ENCODE peak calls at places on chromosomes 1 and 21, in ten cellular contexts. M is IMR-90, W is NB4, N is sigmoid colon, K is endothelial cell of umbilical vein, L is suprapubic skin, Z is transverse colon, C is heart left ventricle, A is HCT116, S is A549. B is an unnamed sample.

GRCh38 chr1:77271851-77272250 is 10.0 kb upstream of the AK5 start:
- DNase-seq in C (no peak), M (peak), Z (no peak), W (no peak), N (no peak), K (peak), A (no peak), L (no peak), S (no peak), B (no peak)

GRCh38 chr1:182552527-182552926 is 36.5 kb downstream of the RNASEL start:
- DNase-seq in N (no peak), W (no peak), S (no peak), Z (no peak), M (peak), C (no peak), K (no peak), A (no peak), L (no peak), B (no peak)

GRCh38 chr1:9653195-9653782 is 1.8 kb downstream of the PIK3CD start:
- DNase-seq in S (no peak), Z (no peak), K (no peak), W (peak), M (no peak), C (no peak), N (no peak), A (no peak), L (no peak), B (no peak)

GRCh38 chr1:31955917-31956736 is 18.0 kb upstream of the PTP4A2 start:
- DNase-seq in N (peak), A (peak), W (peak), K (peak), Z (peak), C (peak), L (peak), M (peak), S (peak), B (peak)

GRCh38 chr1:113686891-113687624 is 72.2 kb downstream of the PHTF1 start:
- DNase-seq in A (no peak), W (no peak), C (no peak), N (no peak), M (peak), S (no peak), K (no peak), L (no peak), Z (no peak), B (no peak)

GRCh38 chr1:215273838-215274516 is 191.4 kb downstream of the KCNK2 start:
- DNase-seq in Z (no peak), W (no peak), N (no peak), A (peak), K (peak), S (no peak), M (peak), C (no peak), L (no peak), B (no peak)

GRCh38 chr21:9753943-9754342 is 767.4 kb upstream of the TPTE start:
- DNase-seq in L (no peak), K (no peak), M (no peak), C (no peak), A (no peak), Z (no peak), W (no peak), S (no peak), N (no peak), B (peak)

GRCh38 chr1:218201004-218201403 is 84.1 kb upstream of the RRP15 start:
- DNase-seq in M (peak), K (no peak), A (no peak), L (no peak), N (no peak), C (no peak), S (no peak), W (no peak), Z (no peak), B (no peak)

GRCh38 chr1:227914801-227915563 is 32.8 kb downstream of the WNT9A start:
- DNase-seq in W (no peak), Z (no peak), A (no peak), S (no peak), L (no peak), N (no peak), C (peak), M (no peak), K (no peak), B (no peak)

GRCh38 chr1:19397217-19397945 is 85.3 kb downstream of the SLC66A1 start:
- DNase-seq in C (no peak), L (no peak), W (no peak), A (no peak), Z (no peak), N (no peak), M (no peak), S (no peak), K (no peak), B (no peak)

GRCh38 chr1:186255286-186255685 is 119.8 kb downstream of the TPR start:
- DNase-seq in A (no peak), N (no peak), W (no peak), S (no peak), M (no peak), Z (no peak), C (no peak), K (peak), L (no peak), B (no peak)

GRCh38 chr1:78918157-78918556 is 88.4 kb downstream of the ADGRL4 start:
- DNase-seq in L (no peak), M (peak), K (no peak), C (no peak), N (no peak), W (no peak), S (no peak), A (no peak), Z (no peak), B (no peak)

GRCh38 chr1:244709076-244709475 is 56.1 kb downstream of the DESI2 start:
- DNase-seq in M (no peak), L (no peak), C (no peak), Z (no peak), S (no peak), A (no peak), W (no peak), N (no peak), K (no peak), B (no peak)

GRCh38 chr1:201015551-201016091 is 7.9 kb downstream of the KIF21B start:
- DNase-seq in W (peak), S (no peak), A (no peak), K (peak), C (no peak), N (no peak), L (no peak), M (peak), Z (no peak), B (no peak)

GRCh38 chr1:226664413-226665101 is 74.5 kb downstream of the ITPKB start:
- DNase-seq in C (peak), N (peak), K (peak), A (no peak), L (no peak), S (no peak), W (no peak), Z (peak), M (peak), B (no peak)

GRCh38 chr1:178461104-178461503 is 35.7 kb downstream of the CLEC20A start:
- DNase-seq in S (no peak), K (no peak), A (no peak), N (no peak), M (no peak), W (no peak), C (no peak), Z (no peak), L (no peak), B (no peak)

GRCh38 chr1:116824631-116825399 is 70.6 kb downstream of the CD2 start:
- DNase-seq in N (no peak), M (no peak), K (no peak), A (no peak), W (no peak), S (no peak), C (no peak), Z (no peak), L (no peak), B (no peak)

GRCh38 chr1:84367219-84367618 is 31.1 kb upstream of the DNASE2B start:
- DNase-seq in W (no peak), L (no peak), C (no peak), S (no peak), M (no peak), A (no peak), Z (no peak), N (no peak), K (no peak), B (no peak)

GRCh38 chr1:57835620-57836019 is 411.8 kb upstream of the DAB1 start:
- DNase-seq in Z (peak), N (no peak), K (no peak), W (no peak), L (no peak), C (no peak), M (no peak), S (no peak), A (no peak), B (no peak)

GRCh38 chr1:18938707-18939070 is 17.8 kb downstream of the IFFO2 start:
- DNase-seq in A (no peak), W (no peak), M (no peak), N (no peak), C (no peak), L (no peak), Z (no peak), K (no peak), S (no peak), B (no peak)

GRCh38 chr1:57761628-57762027 is 337.8 kb upstream of the DAB1 start:
- DNase-seq in C (no peak), M (no peak), N (no peak), A (no peak), W (no peak), L (no peak), S (no peak), Z (no peak), K (no peak), B (no peak)

GRCh38 chr1:21635138-21635535 is 34.0 kb downstream of the RAP1GAP start:
- DNase-seq in L (no peak), W (no peak), S (no peak), N (no peak), M (no peak), C (no peak), A (no peak), Z (no peak), K (no peak), B (no peak)

GRCh38 chr1:233033366-233033765 is 83.0 kb downstream of the NTPCR start:
- DNase-seq in M (peak), K (no peak), Z (no peak), L (no peak), W (peak), S (no peak), N (no peak), C (no peak), A (no peak), B (no peak)

GRCh38 chr1:159091547-159092397 is 15.2 kb upstream of the AIM2 start:
- DNase-seq in W (peak), S (no peak), K (peak), M (peak), C (no peak), Z (no peak), A (no peak), N (no peak), L (no peak), B (no peak)

GRCh38 chr1:235078927-235079381 is 49.7 kb downstream of the TOMM20 start:
- DNase-seq in N (no peak), K (no peak), S (peak), M (peak), L (no peak), Z (no peak), W (no peak), C (no peak), A (peak), B (no peak)

GRCh38 chr1:16924919-16925477 is 3.3 kb downstream of the CROCC start:
- DNase-seq in C (no peak), W (no peak), A (no peak), K (no peak), S (no peak), M (no peak), N (no peak), L (no peak), Z (no peak), B (no peak)

GRCh38 chr1:212981571-212982328 is 31.4 kb downstream of the VASH2 start:
- DNase-seq in W (no peak), L (no peak), A (no peak), C (peak), S (no peak), Z (no peak), K (no peak), N (no peak), M (peak), B (no peak)
- TF ChIP-seq POLR2A in W (no peak), L (no peak), A (no peak), C (no peak), S (no peak), Z (no peak), K (no peak), N (no peak), M (no peak), B (no peak)

GRCh38 chr1:206693592-206693991 is 8.9 kb downstream of the MAPKAPK2 start:
- DNase-seq in C (peak), W (no peak), M (peak), K (no peak), S (no peak), Z (no peak), N (peak), A (no peak), L (no peak), B (no peak)
- H3K4me3 ChIP-seq in C (no peak), W (no peak), M (no peak), K (no peak), S (no peak), Z (no peak), N (no peak), A (no peak), L (no peak), B (no peak)

GRCh38 chr1:236550961-236551851 is 27.4 kb downstream of the LGALS8 start:
- DNase-seq in L (no peak), K (no peak), A (no peak), C (no peak), Z (no peak), N (no peak), S (no peak), W (no peak), M (no peak), B (no peak)
- TF ChIP-seq CTCF in L (no peak), K (no peak), A (no peak), C (no peak), Z (no peak), N (no peak), S (no peak), W (no peak), M (no peak), B (no peak)

GRCh38 chr1:66371233-66372005 is 162.5 kb upstream of the SGIP1 start:
- DNase-seq in L (no peak), Z (peak), M (peak), N (no peak), A (no peak), K (peak), C (peak), W (peak), S (no peak), B (no peak)

GRCh38 chr1:66374561-66375111 is 159.3 kb upstream of the SGIP1 start:
- DNase-seq in L (no peak), S (no peak), W (peak), M (peak), A (no peak), N (no peak), K (peak), C (no peak), Z (no peak), B (no peak)

GRCh38 chr1:66373072-66373685 is 160.8 kb upstream of the SGIP1 start:
- DNase-seq in S (no peak), C (no peak), W (peak), L (no peak), A (no peak), Z (no peak), N (no peak), M (no peak), K (no peak), B (no peak)

GRCh38 chr1:66374148-66374547 is 159.8 kb upstream of the SGIP1 start:
- DNase-seq in A (no peak), C (no peak), L (no peak), Z (no peak), W (no peak), S (no peak), N (no peak), M (no peak), K (no peak), B (no peak)

GRCh38 chr1:66372522-66373071 is 161.4 kb upstream of the SGIP1 start:
- DNase-seq in Z (no peak), M (no peak), C (no peak), W (no peak), S (no peak), N (no peak), L (no peak), A (no peak), K (no peak), B (no peak)
- TF ChIP-seq POLR2A in Z (no peak), M (no peak), C (no peak), W (no peak), S (no peak), N (no peak), L (no peak), A (no peak), K (no peak), B (no peak)

GRCh38 chr1:148315081-148315811 is 163.2 kb upstream of the NBPF11 start:
- DNase-seq in L (no peak), W (no peak), C (no peak), S (no peak), Z (no peak), M (no peak), N (no peak), K (no peak), A (no peak), B (no peak)

GRCh38 chr1:148318900-148319242 is 164.2 kb downstream of the PPIAL4G start:
- DNase-seq in Z (no peak), W (no peak), C (no peak), K (no peak), A (no peak), L (no peak), S (no peak), N (no peak), M (no peak), B (no peak)

GRCh38 chr1:148318123-148318899 is 164.8 kb downstream of the PPIAL4G start:
- DNase-seq in Z (peak), S (no peak), C (no peak), M (no peak), N (no peak), A (no peak), L (no peak), K (no peak), W (peak), B (no peak)

GRCh38 chr1:148317288-148317985 is 165.4 kb upstream of the NBPF11 start:
- DNase-seq in M (no peak), S (no peak), L (no peak), A (no peak), Z (no peak), C (no peak), W (no peak), N (no peak), K (no peak), B (no peak)
- H3K4me3 ChIP-seq in M (no peak), S (no peak), L (peak), A (no peak), Z (no peak), C (peak), W (peak), N (no peak), K (no peak), B (no peak)

GRCh38 chr1:34885405-34886247 is 26.1 kb upstream of the SMIM12 start:
- DNase-seq in C (peak), W (no peak), M (no peak), N (no peak), S (no peak), L (no peak), A (no peak), Z (peak), K (peak), B (no peak)

GRCh38 chr1:34889705-34890104 is 30.2 kb upstream of the SMIM12 start:
- DNase-seq in L (no peak), N (no peak), A (no peak), C (no peak), K (no peak), M (no peak), Z (no peak), S (no peak), W (no peak), B (no peak)

GRCh38 chr1:34887593-34887992 is 28.0 kb upstream of the SMIM12 start:
- DNase-seq in A (no peak), W (no peak), N (no peak), Z (no peak), C (no peak), M (no peak), S (no peak), K (no peak), L (no peak), B (no peak)

GRCh38 chr1:34884536-34884935 is 25.0 kb upstream of the SMIM12 start:
- DNase-seq in A (no peak), K (no peak), Z (no peak), M (no peak), L (no peak), N (no peak), C (no peak), W (no peak), S (no peak), B (no peak)

DNA sequence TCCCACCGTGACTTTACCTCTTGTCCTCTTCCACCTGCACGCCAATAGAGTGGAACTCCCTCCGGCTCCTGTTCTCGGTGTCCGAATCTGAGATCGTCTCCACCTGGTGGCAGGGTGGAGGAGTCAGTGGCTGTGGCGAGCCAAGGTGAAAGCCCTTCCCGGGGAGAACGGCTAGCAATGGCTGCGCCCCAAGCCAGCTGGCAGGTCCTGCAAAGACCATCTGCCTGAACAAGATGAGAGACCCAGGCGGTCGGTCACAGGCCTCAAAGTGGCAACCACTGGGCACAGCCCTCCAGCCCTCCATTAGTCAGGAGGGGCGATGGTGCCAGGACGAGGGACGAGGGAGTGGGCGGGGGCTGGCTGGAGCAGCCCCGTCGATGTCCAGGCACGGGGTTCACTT is 25.4 kb upstream of the SMIM12 start:
- DNase-seq in N (no peak), S (peak), A (peak), W (no peak), Z (no peak), C (no peak), M (no peak), K (no peak), L (no peak), B (no peak)
- TF ChIP-seq CTCF in N (no peak), S (no peak), A (peak), W (no peak), Z (no peak), C (no peak), M (no peak), K (no peak), L (no peak), B (no peak)